ENCODE peak calls at places on chromosome 18, in six cellular contexts. Q is astrocyte of the spinal cord, O is progenitor cell of endocrine pancreas, L is heart right ventricle, J is nephron progenitor cell, A is GM23338. F is an unnamed sample.

GRCh38 chr18:59881728-59882685 is 17.8 kb upstream of the PMAIP1 start:
- DNase-seq in L (no peak), A (no peak), O (no peak), Q (peak; percentile 91), J (no peak), F (no peak)

GRCh38 chr18:50720281-50720680 is 99.5 kb downstream of the MRO start:
- DNase-seq in A (no peak), J (no peak), Q (no peak), O (no peak), L (no peak), F (no peak)

GRCh38 chr18:77057043-77057442 is 75.5 kb downstream of the MBP start:
- DNase-seq in A (no peak), O (no peak), L (peak; percentile 59), J (no peak), Q (no peak), F (no peak)

GRCh38 chr18:3193354-3193753 is 26.4 kb downstream of the MYOM1 start:
- DNase-seq in O (no peak), L (no peak), J (no peak), A (no peak), Q (no peak), F (no peak)

GRCh38 chr18:34802938-34803337 is 92.8 kb downstream of the DTNA start:
- DNase-seq in Q (peak; percentile 39), L (no peak), A (no peak), O (no peak), J (no peak), F (no peak)

GRCh38 chr18:21513292-21513691 is 87.2 kb downstream of the ESCO1 start:
- DNase-seq in O (no peak), Q (no peak), L (no peak), J (no peak), A (no peak), F (no peak)

GRCh38 chr18:39795350-39795749 is 2159.7 kb upstream of the PIK3C3 start:
- DNase-seq in Q (no peak), A (peak; percentile 64), O (no peak), L (no peak), J (no peak), F (no peak)

GRCh38 chr18:49921278-49922037 is 108.1 kb upstream of the ACAA2 start:
- DNase-seq in Q (peak; percentile 23), A (no peak), O (no peak), L (no peak), J (no peak), F (no peak)

GRCh38 chr18:80033181-80034067 is 810 bp upstream of the RBFA start:
- DNase-seq in Q (no peak), O (no peak), J (no peak), L (no peak), A (peak; percentile 84), F (peak; percentile 55)

GRCh38 chr18:74817576-74817975 is 219.9 kb downstream of the ZNF407 start:
- DNase-seq in L (no peak), O (no peak), A (no peak), J (no peak), Q (peak; percentile 24), F (no peak)

GRCh38 chr18:11149441-11150270 is at the start of gene PIEZO2:
- DNase-seq in J (peak; percentile 89), L (peak; percentile 36), O (peak; percentile 63), A (peak; percentile 85), Q (peak; percentile 46), F (peak; percentile 79)

GRCh38 chr18:55414475-55414874 is 173.5 kb downstream of the TCF4 start:
- DNase-seq in L (no peak), Q (no peak), O (no peak), J (no peak), A (no peak), F (no peak)

GRCh38 chr18:58379443-58379842 is 249.4 kb downstream of the ALPK2 start:
- DNase-seq in O (no peak), J (no peak), L (no peak), Q (no peak), A (no peak), F (no peak)

GRCh38 chr18:61551586-61551985 is 218.4 kb downstream of the CDH20 start:
- DNase-seq in A (peak; percentile 91), Q (peak; percentile 86), O (peak; percentile 32), J (peak; percentile 39), L (no peak), F (peak; percentile 55)

GRCh38 chr18:64966667-64967066 is 784.1 kb upstream of the CDH7 start:
- DNase-seq in J (peak; percentile 6), L (peak; percentile 13), Q (no peak), A (peak; percentile 35), O (no peak), F (no peak)

GRCh38 chr18:74476154-74476553 is 19.0 kb upstream of the DIPK1C start:
- DNase-seq in O (peak; percentile 36), J (peak; percentile 76), L (peak; percentile 42), Q (no peak), A (peak; percentile 74), F (peak; percentile 64)

GRCh38 chr18:55321268-55322175 is 266.5 kb downstream of the TCF4 start:
- DNase-seq in A (peak; percentile 95), Q (peak; percentile 95), L (peak; percentile 94), O (peak; percentile 64), J (peak; percentile 87), F (peak; percentile 81)

GRCh38 chr18:76134631-76135030 is 360.4 kb downstream of the ZNF516 start:
- DNase-seq in J (no peak), A (no peak), L (no peak), O (no peak), Q (no peak), F (no peak)

GRCh38 chr18:79749251-79750191 is 48.2 kb upstream of the KCNG2 start:
- DNase-seq in J (no peak), L (no peak), A (no peak), O (no peak), Q (no peak), F (no peak)

GRCh38 chr18:68431111-68431921 is 283.6 kb downstream of the TMX3 start:
- DNase-seq in Q (peak; percentile 42), L (no peak), A (no peak), J (no peak), O (no peak), F (no peak)

GRCh38 chr18:5600376-5601071 is 56.7 kb upstream of the EPB41L3 start:
- DNase-seq in O (no peak), A (peak; percentile 54), Q (peak; percentile 49), L (no peak), J (no peak), F (no peak)

GRCh38 chr18:72752220-72752619 is 115.6 kb downstream of the NETO1 start:
- DNase-seq in O (no peak), J (no peak), A (no peak), Q (no peak), L (no peak), F (no peak)

GRCh38 chr18:62044490-62045000 is 142.3 kb downstream of the PIGN start:
- DNase-seq in O (no peak), J (no peak), A (no peak), L (no peak), Q (no peak), F (no peak)

GRCh38 chr18:79495591-79496071 is 99.9 kb downstream of the NFATC1 start:
- DNase-seq in O (no peak), J (no peak), A (no peak), Q (no peak), L (no peak), F (no peak)

GRCh38 chr18:79874553-79875530 is 76.6 kb downstream of the SLC66A2 start:
- DNase-seq in Q (no peak), J (no peak), L (no peak), O (no peak), A (no peak), F (no peak)

GRCh38 chr18:57150828-57151227 is 3.9 kb downstream of the BOD1L2 start:
- DNase-seq in A (peak; percentile 61), Q (no peak), L (peak; percentile 15), O (peak; percentile 26), J (peak; percentile 59), F (no peak)

GRCh38 chr18:50399582-50399981 is 24.7 kb downstream of the SKA1 start:
- DNase-seq in L (no peak), Q (no peak), O (no peak), J (no peak), A (no peak), F (no peak)

GRCh38 chr18:1302861-1303260 is 398.2 kb downstream of the ADCYAP1 start:
- DNase-seq in Q (no peak), L (no peak), A (no peak), J (no peak), O (no peak), F (no peak)

DNA sequence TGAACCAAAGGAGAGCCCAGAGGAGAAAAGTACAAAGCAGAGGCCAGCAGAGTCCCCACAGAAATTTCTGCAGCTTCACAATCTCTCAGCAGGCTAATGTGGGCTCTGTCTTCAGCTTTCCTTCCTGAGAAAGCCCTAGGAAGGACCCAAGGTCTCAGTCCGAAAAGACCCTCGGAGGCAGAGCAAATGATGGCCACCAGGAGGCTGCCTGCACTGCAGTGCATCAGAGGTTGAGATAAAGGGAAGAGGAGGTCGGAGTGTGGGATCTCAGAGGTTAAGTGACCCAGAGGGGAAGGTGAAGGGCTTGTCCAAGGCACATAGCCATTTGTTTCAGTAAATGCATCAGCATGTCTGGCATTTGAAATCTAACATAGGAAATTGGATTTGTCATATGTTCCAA is 299.1 kb upstream of the SLC14A2 start:
- DNase-seq in O (no peak), J (no peak), L (no peak), Q (no peak), A (peak; percentile 48), F (no peak)
- TF ChIP-seq CTCF in O (peak; percentile 36), J (peak; percentile 13), L (no peak), Q (no peak), A (peak; percentile 64), F (no peak)

DNA sequence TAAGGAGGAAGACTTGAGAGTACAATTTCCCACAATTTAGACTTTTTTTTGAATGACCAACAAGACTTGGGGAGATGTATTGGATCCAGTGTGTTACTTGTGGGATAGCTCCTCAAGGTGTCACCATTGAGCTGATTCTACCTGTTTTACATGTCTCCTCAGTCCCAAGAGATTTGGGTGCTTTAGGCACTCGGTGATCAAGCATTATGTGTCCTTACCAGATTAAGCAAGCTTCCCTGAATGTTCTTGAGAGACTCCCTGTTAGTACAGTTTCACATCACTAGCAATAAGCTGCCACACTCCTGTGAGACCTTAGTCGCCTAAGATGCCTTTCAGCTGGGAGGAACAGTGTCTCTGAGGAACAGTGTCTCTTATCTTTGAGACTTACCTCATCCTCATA is 384.3 kb upstream of the SYT4 start:
- DNase-seq in L (no peak), A (peak; percentile 77), J (peak; percentile 3), O (no peak), Q (peak; percentile 82), F (no peak)
- TF ChIP-seq CTCF in L (peak; percentile 28), A (peak; percentile 86), J (peak; percentile 22), O (peak; percentile 51), Q (peak; percentile 65), F (peak; percentile 65)

GRCh38 chr18:25453556-25454269 is 101.7 kb upstream of the ZNF521 start:
- DNase-seq in Q (peak; percentile 26), L (no peak), J (no peak), A (no peak), O (no peak), F (no peak)
- TF ChIP-seq CTCF in Q (no peak), L (no peak), J (no peak), A (no peak), O (no peak), F (no peak)

GRCh38 chr18:41099451-41099850 is 855.6 kb upstream of the PIK3C3 start:
- DNase-seq in L (no peak), J (no peak), O (no peak), Q (no peak), A (no peak), F (no peak)

DNA sequence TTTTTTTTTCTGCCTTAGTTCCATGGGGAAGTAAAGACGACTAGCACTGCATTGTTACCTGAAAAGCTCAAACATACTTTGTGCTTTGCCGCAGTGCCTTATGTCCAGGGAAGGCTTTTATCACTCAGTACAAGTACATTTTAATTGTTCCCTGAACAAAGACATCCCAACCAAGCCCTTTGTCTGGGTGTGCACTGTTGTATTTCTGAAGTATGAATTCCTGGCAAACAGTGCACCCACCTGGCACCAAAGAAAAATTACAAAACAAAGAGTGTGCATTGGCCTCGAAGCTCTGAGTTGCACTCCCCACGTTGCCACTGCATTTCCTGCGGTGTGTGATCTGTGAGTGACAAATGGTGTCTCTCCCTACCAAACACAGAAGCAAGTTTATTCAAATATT is 858.5 kb upstream of the PIK3C3 start:
- DNase-seq in J (no peak), Q (peak; percentile 59), L (no peak), O (no peak), A (no peak), F (no peak)
- TF ChIP-seq CTCF in J (no peak), Q (peak; percentile 12), L (no peak), O (peak; percentile 28), A (peak; percentile 32), F (no peak)